ENCODE peak calls at places on chromosomes 16 and 17, in five cellular contexts. One of them, this sample, is unnamed.

GRCh38 chr16:84547539-84548058 is 43.1 kb upstream of the MEAK7 start:
- DNase-seq in stimulated activated CD8-positive, alpha-beta memory T cell treated with anti-CD3 and anti-CD28 coated beads, Interleukin-4, amount 100 ng/mL, for 24 hours: peak
- DNase-seq in Jurkat, Clone E6-1: no peak
- DNase-seq in nephron progenitor cell: peak
- DNase-seq in RCC 7860: no peak
- DNase-seq in this sample: no peak

GRCh38 chr17:76382305-76382802 is 2.1 kb upstream of the SPHK1 start:
- DNase-seq in stimulated activated CD8-positive, alpha-beta memory T cell treated with anti-CD3 and anti-CD28 coated beads, Interleukin-4, amount 100 ng/mL, for 24 hours: no peak
- DNase-seq in Jurkat, Clone E6-1: no peak
- DNase-seq in nephron progenitor cell: peak
- DNase-seq in RCC 7860: no peak
- DNase-seq in this sample: no peak

GRCh38 chr16:57969451-57970123 is 1.3 kb downstream of the CNGB1 start:
- DNase-seq in stimulated activated CD8-positive, alpha-beta memory T cell treated with anti-CD3 and anti-CD28 coated beads, Interleukin-4, amount 100 ng/mL, for 24 hours: no peak
- DNase-seq in Jurkat, Clone E6-1: no peak
- DNase-seq in nephron progenitor cell: no peak
- DNase-seq in RCC 7860: no peak
- DNase-seq in this sample: no peak

GRCh38 chr16:85192736-85193493 is 80.6 kb upstream of the CIBAR2 start:
- DNase-seq in stimulated activated CD8-positive, alpha-beta memory T cell treated with anti-CD3 and anti-CD28 coated beads, Interleukin-4, amount 100 ng/mL, for 24 hours: no peak
- DNase-seq in Jurkat, Clone E6-1: no peak
- DNase-seq in nephron progenitor cell: no peak
- DNase-seq in RCC 7860: no peak
- DNase-seq in this sample: no peak

GRCh38 chr17:8366231-8366630 is 10.3 kb downstream of the KRABD2 start:
- DNase-seq in stimulated activated CD8-positive, alpha-beta memory T cell treated with anti-CD3 and anti-CD28 coated beads, Interleukin-4, amount 100 ng/mL, for 24 hours: no peak
- DNase-seq in Jurkat, Clone E6-1: no peak
- DNase-seq in nephron progenitor cell: no peak
- DNase-seq in RCC 7860: peak
- DNase-seq in this sample: no peak

GRCh38 chr17:73550561-73550960 is 93.7 kb downstream of the SDK2 start:
- DNase-seq in stimulated activated CD8-positive, alpha-beta memory T cell treated with anti-CD3 and anti-CD28 coated beads, Interleukin-4, amount 100 ng/mL, for 24 hours: no peak
- DNase-seq in Jurkat, Clone E6-1: no peak
- DNase-seq in nephron progenitor cell: no peak
- DNase-seq in RCC 7860: no peak
- DNase-seq in this sample: no peak

GRCh38 chr17:68328676-68329075 is 37.4 kb downstream of the ARSG start:
- DNase-seq in stimulated activated CD8-positive, alpha-beta memory T cell treated with anti-CD3 and anti-CD28 coated beads, Interleukin-4, amount 100 ng/mL, for 24 hours: no peak
- DNase-seq in Jurkat, Clone E6-1: no peak
- DNase-seq in nephron progenitor cell: no peak
- DNase-seq in RCC 7860: no peak
- DNase-seq in this sample: no peak

GRCh38 chr16:7866144-7866543 is 533.5 kb downstream of the RBFOX1 start:
- DNase-seq in stimulated activated CD8-positive, alpha-beta memory T cell treated with anti-CD3 and anti-CD28 coated beads, Interleukin-4, amount 100 ng/mL, for 24 hours: no peak
- DNase-seq in Jurkat, Clone E6-1: no peak
- DNase-seq in nephron progenitor cell: no peak
- DNase-seq in RCC 7860: no peak
- DNase-seq in this sample: no peak

GRCh38 chr16:81679721-81680430 is 99.2 kb upstream of the PLCG2 start:
- DNase-seq in stimulated activated CD8-positive, alpha-beta memory T cell treated with anti-CD3 and anti-CD28 coated beads, Interleukin-4, amount 100 ng/mL, for 24 hours: no peak
- DNase-seq in Jurkat, Clone E6-1: no peak
- DNase-seq in nephron progenitor cell: no peak
- DNase-seq in RCC 7860: no peak
- DNase-seq in this sample: no peak

GRCh38 chr17:74888440-74888839 is 5.0 kb downstream of the FADS6 start:
- DNase-seq in stimulated activated CD8-positive, alpha-beta memory T cell treated with anti-CD3 and anti-CD28 coated beads, Interleukin-4, amount 100 ng/mL, for 24 hours: no peak
- DNase-seq in Jurkat, Clone E6-1: no peak
- DNase-seq in nephron progenitor cell: no peak
- DNase-seq in RCC 7860: no peak
- DNase-seq in this sample: no peak

GRCh38 chr17:80259642-80260535 is 763 bp upstream of the RNF213 start:
- DNase-seq in stimulated activated CD8-positive, alpha-beta memory T cell treated with anti-CD3 and anti-CD28 coated beads, Interleukin-4, amount 100 ng/mL, for 24 hours: peak
- DNase-seq in Jurkat, Clone E6-1: peak
- DNase-seq in nephron progenitor cell: peak
- DNase-seq in RCC 7860: peak
- DNase-seq in this sample: peak

GRCh38 chr17:68511671-68512246 is 471 bp upstream of the PRKAR1A start:
- DNase-seq in stimulated activated CD8-positive, alpha-beta memory T cell treated with anti-CD3 and anti-CD28 coated beads, Interleukin-4, amount 100 ng/mL, for 24 hours: peak
- DNase-seq in Jurkat, Clone E6-1: peak
- DNase-seq in nephron progenitor cell: peak
- DNase-seq in RCC 7860: peak
- DNase-seq in this sample: peak

GRCh38 chr16:88784074-88784855 is 755 bp downstream of the PIEZO1 start:
- DNase-seq in stimulated activated CD8-positive, alpha-beta memory T cell treated with anti-CD3 and anti-CD28 coated beads, Interleukin-4, amount 100 ng/mL, for 24 hours: no peak
- DNase-seq in Jurkat, Clone E6-1: no peak
- DNase-seq in nephron progenitor cell: peak
- DNase-seq in RCC 7860: peak
- DNase-seq in this sample: no peak

GRCh38 chr16:69166221-69166833 is 20.6 kb upstream of the SNTB2 start:
- DNase-seq in stimulated activated CD8-positive, alpha-beta memory T cell treated with anti-CD3 and anti-CD28 coated beads, Interleukin-4, amount 100 ng/mL, for 24 hours: peak
- DNase-seq in Jurkat, Clone E6-1: no peak
- DNase-seq in nephron progenitor cell: no peak
- DNase-seq in RCC 7860: no peak
- DNase-seq in this sample: peak

GRCh38 chr16:64964126-64964540 is 157.7 kb downstream of the CDH11 start:
- DNase-seq in stimulated activated CD8-positive, alpha-beta memory T cell treated with anti-CD3 and anti-CD28 coated beads, Interleukin-4, amount 100 ng/mL, for 24 hours: no peak
- DNase-seq in Jurkat, Clone E6-1: no peak
- DNase-seq in nephron progenitor cell: no peak
- DNase-seq in RCC 7860: no peak
- DNase-seq in this sample: no peak

GRCh38 chr17:66942453-66943264 is 21.8 kb upstream of the CACNG4 start:
- DNase-seq in stimulated activated CD8-positive, alpha-beta memory T cell treated with anti-CD3 and anti-CD28 coated beads, Interleukin-4, amount 100 ng/mL, for 24 hours: no peak
- DNase-seq in Jurkat, Clone E6-1: no peak
- DNase-seq in nephron progenitor cell: no peak
- DNase-seq in RCC 7860: no peak
- DNase-seq in this sample: no peak

GRCh38 chr17:19346351-19347255 is 15.9 kb downstream of the B9D1 start:
- DNase-seq in stimulated activated CD8-positive, alpha-beta memory T cell treated with anti-CD3 and anti-CD28 coated beads, Interleukin-4, amount 100 ng/mL, for 24 hours: no peak
- DNase-seq in Jurkat, Clone E6-1: no peak
- DNase-seq in nephron progenitor cell: no peak
- DNase-seq in RCC 7860: peak
- DNase-seq in this sample: no peak

GRCh38 chr17:64118452-64118979 is 11.4 kb downstream of the ERN1 start:
- DNase-seq in stimulated activated CD8-positive, alpha-beta memory T cell treated with anti-CD3 and anti-CD28 coated beads, Interleukin-4, amount 100 ng/mL, for 24 hours: no peak
- DNase-seq in Jurkat, Clone E6-1: no peak
- DNase-seq in nephron progenitor cell: no peak
- DNase-seq in RCC 7860: no peak
- DNase-seq in this sample: no peak

GRCh38 chr16:68013440-68013839 is 2.3 kb downstream of the DPEP2NB start:
- DNase-seq in stimulated activated CD8-positive, alpha-beta memory T cell treated with anti-CD3 and anti-CD28 coated beads, Interleukin-4, amount 100 ng/mL, for 24 hours: no peak
- DNase-seq in Jurkat, Clone E6-1: peak
- DNase-seq in nephron progenitor cell: no peak
- DNase-seq in RCC 7860: no peak
- DNase-seq in this sample: no peak

GRCh38 chr16:58591083-58591482 is 38.5 kb downstream of the CNOT1 start:
- DNase-seq in stimulated activated CD8-positive, alpha-beta memory T cell treated with anti-CD3 and anti-CD28 coated beads, Interleukin-4, amount 100 ng/mL, for 24 hours: no peak
- DNase-seq in Jurkat, Clone E6-1: no peak
- DNase-seq in nephron progenitor cell: no peak
- DNase-seq in RCC 7860: no peak
- DNase-seq in this sample: no peak

GRCh38 chr16:53745753-53746258 is 41.9 kb downstream of the FTO start:
- DNase-seq in stimulated activated CD8-positive, alpha-beta memory T cell treated with anti-CD3 and anti-CD28 coated beads, Interleukin-4, amount 100 ng/mL, for 24 hours: no peak
- DNase-seq in Jurkat, Clone E6-1: no peak
- DNase-seq in nephron progenitor cell: no peak
- DNase-seq in RCC 7860: peak
- DNase-seq in this sample: no peak

GRCh38 chr17:43665038-43665386 is 3.3 kb upstream of the MEOX1 start:
- DNase-seq in stimulated activated CD8-positive, alpha-beta memory T cell treated with anti-CD3 and anti-CD28 coated beads, Interleukin-4, amount 100 ng/mL, for 24 hours: no peak
- DNase-seq in Jurkat, Clone E6-1: no peak
- DNase-seq in nephron progenitor cell: no peak
- DNase-seq in RCC 7860: no peak
- DNase-seq in this sample: no peak

GRCh38 chr17:17682293-17682736 is 1.1 kb downstream of the RAI1 start:
- DNase-seq in stimulated activated CD8-positive, alpha-beta memory T cell treated with anti-CD3 and anti-CD28 coated beads, Interleukin-4, amount 100 ng/mL, for 24 hours: peak
- DNase-seq in Jurkat, Clone E6-1: no peak
- DNase-seq in nephron progenitor cell: peak
- DNase-seq in RCC 7860: peak
- DNase-seq in this sample: peak

GRCh38 chr17:41098476-41098875 is 534 bp upstream of the KRTAP4-8 start:
- DNase-seq in stimulated activated CD8-positive, alpha-beta memory T cell treated with anti-CD3 and anti-CD28 coated beads, Interleukin-4, amount 100 ng/mL, for 24 hours: no peak
- DNase-seq in Jurkat, Clone E6-1: no peak
- DNase-seq in nephron progenitor cell: no peak
- DNase-seq in RCC 7860: no peak
- DNase-seq in this sample: no peak

GRCh38 chr17:6328279-6328678 is 106.6 kb downstream of the AIPL1 start:
- DNase-seq in stimulated activated CD8-positive, alpha-beta memory T cell treated with anti-CD3 and anti-CD28 coated beads, Interleukin-4, amount 100 ng/mL, for 24 hours: no peak
- DNase-seq in Jurkat, Clone E6-1: peak
- DNase-seq in nephron progenitor cell: no peak
- DNase-seq in RCC 7860: no peak
- DNase-seq in this sample: no peak

GRCh38 chr17:4743216-4743615 is 3.5 kb upstream of the CXCL16 start:
- DNase-seq in stimulated activated CD8-positive, alpha-beta memory T cell treated with anti-CD3 and anti-CD28 coated beads, Interleukin-4, amount 100 ng/mL, for 24 hours: no peak
- DNase-seq in Jurkat, Clone E6-1: no peak
- DNase-seq in nephron progenitor cell: no peak
- DNase-seq in RCC 7860: no peak
- DNase-seq in this sample: no peak

GRCh38 chr17:44961921-44962350 is 6.2 kb downstream of the C1QL1 start:
- DNase-seq in stimulated activated CD8-positive, alpha-beta memory T cell treated with anti-CD3 and anti-CD28 coated beads, Interleukin-4, amount 100 ng/mL, for 24 hours: no peak
- DNase-seq in Jurkat, Clone E6-1: no peak
- DNase-seq in nephron progenitor cell: no peak
- DNase-seq in RCC 7860: no peak
- DNase-seq in this sample: no peak

GRCh38 chr16:84562174-84562815 is 55.6 kb downstream of the COTL1 start:
- DNase-seq in stimulated activated CD8-positive, alpha-beta memory T cell treated with anti-CD3 and anti-CD28 coated beads, Interleukin-4, amount 100 ng/mL, for 24 hours: no peak
- DNase-seq in Jurkat, Clone E6-1: no peak
- DNase-seq in nephron progenitor cell: no peak
- DNase-seq in RCC 7860: no peak
- DNase-seq in this sample: no peak

GRCh38 chr16:65116818-65117430 is 4.9 kb downstream of the CDH11 start:
- DNase-seq in stimulated activated CD8-positive, alpha-beta memory T cell treated with anti-CD3 and anti-CD28 coated beads, Interleukin-4, amount 100 ng/mL, for 24 hours: no peak
- DNase-seq in Jurkat, Clone E6-1: no peak
- DNase-seq in nephron progenitor cell: no peak
- DNase-seq in RCC 7860: no peak
- DNase-seq in this sample: no peak

GRCh38 chr16:9844361-9844760 is 337.9 kb downstream of the GRIN2A start:
- DNase-seq in stimulated activated CD8-positive, alpha-beta memory T cell treated with anti-CD3 and anti-CD28 coated beads, Interleukin-4, amount 100 ng/mL, for 24 hours: no peak
- DNase-seq in Jurkat, Clone E6-1: no peak
- DNase-seq in nephron progenitor cell: no peak
- DNase-seq in RCC 7860: no peak
- DNase-seq in this sample: no peak

GRCh38 chr17:63475491-63476412 is 1.1 kb upstream of the ACE start:
- DNase-seq in stimulated activated CD8-positive, alpha-beta memory T cell treated with anti-CD3 and anti-CD28 coated beads, Interleukin-4, amount 100 ng/mL, for 24 hours: no peak
- DNase-seq in Jurkat, Clone E6-1: no peak
- DNase-seq in nephron progenitor cell: no peak
- DNase-seq in RCC 7860: no peak
- DNase-seq in this sample: no peak

GRCh38 chr17:40091691-40092397 is 8.5 kb downstream of the NR1D1 start:
- DNase-seq in stimulated activated CD8-positive, alpha-beta memory T cell treated with anti-CD3 and anti-CD28 coated beads, Interleukin-4, amount 100 ng/mL, for 24 hours: no peak
- DNase-seq in Jurkat, Clone E6-1: no peak
- DNase-seq in nephron progenitor cell: no peak
- DNase-seq in RCC 7860: no peak
- DNase-seq in this sample: no peak

GRCh38 chr16:49455991-49456745 is 82.6 kb downstream of the C16orf78 start:
- DNase-seq in stimulated activated CD8-positive, alpha-beta memory T cell treated with anti-CD3 and anti-CD28 coated beads, Interleukin-4, amount 100 ng/mL, for 24 hours: no peak
- DNase-seq in Jurkat, Clone E6-1: no peak
- DNase-seq in nephron progenitor cell: no peak
- DNase-seq in RCC 7860: no peak
- DNase-seq in this sample: no peak

GRCh38 chr17:79325707-79326106 is 251.1 kb downstream of the ENGASE start:
- DNase-seq in stimulated activated CD8-positive, alpha-beta memory T cell treated with anti-CD3 and anti-CD28 coated beads, Interleukin-4, amount 100 ng/mL, for 24 hours: no peak
- DNase-seq in Jurkat, Clone E6-1: no peak
- DNase-seq in nephron progenitor cell: peak
- DNase-seq in RCC 7860: no peak
- DNase-seq in this sample: no peak

GRCh38 chr17:58665946-58666857 is 25.6 kb downstream of the TEX14 start:
- DNase-seq in stimulated activated CD8-positive, alpha-beta memory T cell treated with anti-CD3 and anti-CD28 coated beads, Interleukin-4, amount 100 ng/mL, for 24 hours: no peak
- DNase-seq in Jurkat, Clone E6-1: no peak
- DNase-seq in nephron progenitor cell: no peak
- DNase-seq in RCC 7860: no peak
- DNase-seq in this sample: no peak

This sample was measured in activated T-helper 1 cell treated with anti-CD3 and anti-CD28 coated beads, Interleukin-2, amount 50 U/mL, for 16 hours.